ENCODE peak calls at places on chromosomes 6 and 20, in seven cellular contexts. R is astrocyte of the spinal cord; P is CD4-positive, alpha-beta T cell; C is fibroblast of the aortic adventitia; O is GM13977; L is cardiac muscle cell; H is endothelial cell. N is an unnamed sample.
A peak's percentile ranks its signal among the peaks of the same experiment; 100 is the strongest.

GRCh38 chr20:7924692-7925091 is 15.6 kb downstream of the HAO1 start:
- DNase-seq in R (peak; percentile 90), P (no peak), C (peak; percentile 85), O (no peak), L (peak; percentile 85), H (no peak), N (no peak)

GRCh38 chr6:75285156-75285639 is 606 bp upstream of the TMEM30A start:
- DNase-seq in R (peak; percentile 47), P (no peak), C (no peak), O (peak; percentile 44), L (no peak), H (no peak), N (no peak)

GRCh38 chr6:168155821-168156741 is 77.1 kb upstream of the FRMD1 start:
- DNase-seq in R (no peak), P (no peak), C (no peak), O (no peak), L (no peak), H (no peak), N (no peak)

GRCh38 chr6:33343953-33344611 is 26.5 kb upstream of the ZBTB22 start:
- DNase-seq in R (no peak), P (peak; percentile 59), C (no peak), O (no peak), L (no peak), H (no peak), N (peak; percentile 58)

GRCh38 chr6:100449239-100449691 is 15.5 kb downstream of the SIM1 start:
- DNase-seq in R (no peak), P (no peak), C (no peak), O (no peak), L (no peak), H (no peak), N (no peak)

GRCh38 chr6:45933855-45934254 is 81.8 kb downstream of the CLIC5 start:
- DNase-seq in R (peak; percentile 89), P (no peak), C (no peak), O (no peak), L (no peak), H (no peak), N (no peak)

GRCh38 chr20:20076297-20077065 is 24.1 kb downstream of the CFAP61 start:
- DNase-seq in R (peak; percentile 72), P (no peak), C (peak; percentile 47), O (no peak), L (peak; percentile 78), H (no peak), N (peak; percentile 7)

GRCh38 chr20:63843222-63843621 is 12.2 kb upstream of the ZBTB46 start:
- DNase-seq in R (no peak), P (no peak), C (no peak), O (no peak), L (no peak), H (no peak), N (no peak)

GRCh38 chr6:87789198-87789899 is 87.3 kb upstream of the AKIRIN2 start:
- DNase-seq in R (peak; percentile 12), P (no peak), C (peak; percentile 58), O (no peak), L (peak; percentile 77), H (no peak), N (no peak)

GRCh38 chr20:39107741-39108140 is 145.6 kb downstream of the DHX35 start:
- DNase-seq in R (no peak), P (no peak), C (no peak), O (no peak), L (peak; percentile 5), H (no peak), N (no peak)

DNA sequence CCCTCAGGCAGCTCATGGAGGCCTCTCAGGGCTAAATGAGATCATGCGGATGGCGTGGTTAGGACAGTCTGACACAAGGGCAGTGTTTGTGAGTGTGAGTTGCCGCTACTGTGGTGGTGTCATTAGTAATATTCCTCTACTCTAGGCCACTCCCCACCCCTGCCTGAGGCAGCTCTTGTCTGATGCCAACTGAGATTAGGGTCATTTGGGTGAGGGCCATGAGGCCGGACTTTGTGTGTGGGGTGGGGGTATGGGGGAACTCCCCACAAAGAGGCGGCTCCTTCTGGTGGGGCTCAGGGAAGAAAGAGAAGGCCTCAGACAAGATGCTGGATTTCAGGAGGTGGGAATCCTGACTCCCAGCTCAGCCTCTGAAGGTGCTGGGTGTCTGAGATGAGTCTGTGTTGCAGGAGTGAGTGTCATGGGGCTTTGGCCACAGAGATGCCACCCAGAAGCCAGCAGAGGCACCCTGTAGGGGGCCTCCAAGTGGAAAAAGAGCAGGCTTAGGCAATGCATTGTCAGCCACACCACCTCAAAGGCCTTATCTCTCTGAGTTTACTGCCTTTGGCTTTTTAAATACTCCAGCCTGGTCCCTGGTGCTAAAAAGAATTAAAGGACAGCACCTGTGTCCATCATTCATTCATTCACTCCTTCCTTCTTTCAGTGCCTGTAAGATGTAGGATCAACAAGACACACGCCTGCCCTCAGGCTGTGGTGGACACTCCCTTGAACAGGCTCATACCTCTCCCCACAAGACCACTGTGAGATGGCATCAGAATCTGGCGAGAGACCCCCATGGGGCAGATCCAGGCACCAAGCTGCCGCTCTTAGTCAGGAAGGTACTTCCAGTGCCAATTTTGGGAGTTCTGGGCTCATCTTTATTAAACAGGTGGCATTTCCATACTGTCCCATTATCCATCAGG is 175.2 kb downstream of the MRPL14 start:
- DNase-seq in R (no peak), P (no peak), C (no peak), O (no peak), L (no peak), H (no peak), N (no peak)
- TF ChIP-seq CTCF in R (no peak), P (no peak), C (no peak), O (no peak), L (no peak), H (no peak), N (no peak)

DNA sequence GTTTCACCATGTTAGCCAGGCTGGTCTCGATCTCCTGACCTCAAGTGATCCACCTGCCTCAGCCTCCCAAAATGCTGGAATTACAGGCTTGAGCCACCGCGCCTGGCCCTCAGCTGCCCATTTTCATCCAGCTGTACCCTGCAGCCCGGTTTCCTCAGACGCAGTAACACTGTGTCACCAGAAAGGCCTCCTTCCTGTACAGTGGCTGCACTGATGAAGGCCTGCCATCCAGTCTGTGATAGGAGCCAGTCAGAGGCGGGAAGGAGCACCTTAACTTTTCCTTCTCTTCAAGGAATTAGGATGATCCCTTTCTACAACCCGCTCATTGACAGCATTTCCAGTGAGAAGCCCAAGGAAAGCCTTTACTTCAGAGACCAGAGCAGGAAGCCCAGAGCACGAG is 75.9 kb downstream of the GFOD1 start:
- DNase-seq in R (no peak), P (no peak), C (no peak), O (no peak), L (no peak), H (no peak), N (no peak)
- TF ChIP-seq CTCF in R (no peak), P (no peak), C (no peak), O (no peak), L (no peak), H (no peak), N (no peak)

DNA sequence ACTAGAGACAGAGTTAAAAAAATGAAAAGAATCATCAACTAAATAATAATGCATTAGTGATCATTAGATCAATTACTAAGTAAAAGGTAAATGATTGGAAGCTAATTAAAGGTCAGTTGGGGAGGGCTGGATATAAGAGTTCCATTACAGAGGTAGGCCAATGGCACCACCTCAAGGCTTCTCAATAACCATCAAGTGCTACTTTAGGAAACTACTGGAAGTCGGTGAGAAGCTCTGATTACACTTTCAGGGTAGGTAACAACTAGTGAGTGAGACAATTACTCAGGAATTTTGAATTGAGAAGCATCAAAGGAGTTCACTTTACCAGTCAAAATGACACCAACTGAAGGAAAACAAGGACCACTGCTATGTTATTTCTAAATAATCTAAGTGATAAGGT is 90.2 kb upstream of the HDAC2 start:
- DNase-seq in R (no peak), P (no peak), C (no peak), O (no peak), L (no peak), H (no peak), N (no peak)
- TF ChIP-seq CTCF in R (no peak), P (no peak), C (no peak), O (no peak), L (no peak), H (no peak), N (no peak)

GRCh38 chr6:3887150-3887700 is 38.1 kb downstream of the FAM50B start:
- DNase-seq in R (peak; percentile 51), P (no peak), C (peak; percentile 66), O (peak; percentile 15), L (peak; percentile 67), H (no peak), N (no peak)

GRCh38 chr6:3882865-3883264 is 33.7 kb downstream of the FAM50B start:
- DNase-seq in R (peak; percentile 29), P (no peak), C (peak; percentile 97), O (no peak), L (peak; percentile 91), H (no peak), N (no peak)

GRCh38 chr6:3888153-3888957 is 39.2 kb downstream of the FAM50B start:
- DNase-seq in R (no peak), P (no peak), C (peak; percentile 52), O (no peak), L (peak; percentile 44), H (no peak), N (no peak)

GRCh38 chr6:3884007-3884745 is 35.0 kb downstream of the FAM50B start:
- DNase-seq in R (peak; percentile 76), P (no peak), C (peak; percentile 75), O (no peak), L (peak; percentile 77), H (peak; percentile 37), N (no peak)

GRCh38 chr6:3885262-3886036 is 36.3 kb downstream of the FAM50B start:
- DNase-seq in R (no peak), P (no peak), C (no peak), O (no peak), L (no peak), H (peak; percentile 13), N (no peak)
- TF ChIP-seq CTCF in R (peak; percentile 15), P (no peak), C (no peak), O (no peak), L (peak; percentile 13), H (no peak), N (no peak)

GRCh38 chr6:81750660-81751387 is 1.7 kb downstream of the TENT5A start:
- DNase-seq in R (no peak), P (no peak), C (peak; percentile 50), O (no peak), L (no peak), H (no peak), N (no peak)

GRCh38 chr6:81749704-81750103 is 2.8 kb downstream of the TENT5A start:
- DNase-seq in R (no peak), P (no peak), C (peak; percentile 54), O (no peak), L (no peak), H (no peak), N (no peak)

GRCh38 chr6:81748946-81749345 is 3.5 kb downstream of the TENT5A start:
- DNase-seq in R (no peak), P (no peak), C (peak; percentile 61), O (no peak), L (no peak), H (no peak), N (no peak)

GRCh38 chr6:81751388-81752083 is 945 bp downstream of the TENT5A start:
- DNase-seq in R (peak; percentile 45), P (peak; percentile 21), C (peak; percentile 59), O (no peak), L (peak; percentile 62), H (peak; percentile 52), N (peak; percentile 20)

DNA sequence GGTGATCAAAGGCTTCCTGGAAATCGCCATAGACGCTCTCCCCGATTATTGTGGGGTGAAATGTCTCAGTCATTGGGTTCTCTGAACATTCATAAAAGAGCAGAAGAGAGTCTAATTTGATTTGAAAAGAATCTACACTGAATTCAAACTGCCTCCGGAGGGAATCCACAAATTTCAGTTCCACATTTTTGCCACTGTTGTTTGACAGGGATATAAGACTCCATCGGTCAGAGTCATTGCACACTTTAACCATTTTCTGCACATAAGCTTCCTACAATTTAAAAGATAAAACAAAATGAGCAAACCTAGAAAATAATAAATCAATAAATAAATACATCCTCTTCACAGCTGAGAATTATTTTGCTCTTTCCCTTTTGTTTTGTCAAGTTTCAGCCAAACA is 2.3 kb downstream of the TENT5A start:
- DNase-seq in R (no peak), P (no peak), C (peak; percentile 38), O (no peak), L (no peak), H (no peak), N (no peak)
- TF ChIP-seq CTCF in R (no peak), P (no peak), C (peak; percentile 4), O (no peak), L (no peak), H (no peak), N (no peak)